ENCODE peak calls at places on chromosomes 4 and X, in four cellular contexts. One of them, this sample, is unnamed.

GRCh38 chrX:41442824-41443560 is 4.2 kb upstream of the NYX start:
- DNase-seq in H7: no peak
- DNase-seq in SW480: no peak
- DNase-seq in HS-5: no peak
- DNase-seq in this sample: no peak

GRCh38 chr4:156931267-156931666 is 40.3 kb downstream of the PDGFC start:
- DNase-seq in H7: no peak
- DNase-seq in SW480: peak; percentile 2
- DNase-seq in HS-5: peak; percentile 64
- DNase-seq in this sample: no peak

GRCh38 chr4:144861471-144861870 is 215.5 kb downstream of the HHIP start:
- DNase-seq in H7: no peak
- DNase-seq in SW480: no peak
- DNase-seq in HS-5: no peak
- DNase-seq in this sample: no peak

GRCh38 chrX:134625315-134625718 is 33.0 kb downstream of the PLAC1 start:
- DNase-seq in H7: no peak
- DNase-seq in SW480: no peak
- DNase-seq in HS-5: no peak
- DNase-seq in this sample: no peak

GRCh38 chrX:17377047-17377692 is 2.2 kb downstream of the NHS start:
- DNase-seq in H7: peak; percentile 82
- DNase-seq in SW480: peak; percentile 64
- DNase-seq in HS-5: no peak
- DNase-seq in this sample: no peak

GRCh38 chrX:103431316-103431715 is 55.0 kb downstream of the BEX3 start:
- DNase-seq in H7: no peak
- DNase-seq in SW480: peak; percentile 4
- DNase-seq in HS-5: no peak
- DNase-seq in this sample: no peak

GRCh38 chrX:136725446-136726104 is 55.2 kb downstream of the ARHGEF6 start:
- DNase-seq in H7: no peak
- DNase-seq in SW480: peak; percentile 3
- DNase-seq in HS-5: peak; percentile 16
- DNase-seq in this sample: peak; percentile 37

GRCh38 chr4:155667538-155668511 is 1.2 kb downstream of the GUCY1A1 start:
- DNase-seq in H7: peak; percentile 70
- DNase-seq in SW480: no peak
- DNase-seq in HS-5: no peak
- DNase-seq in this sample: no peak

GRCh38 chr4:169492436-169493163 is 119.8 kb downstream of the NEK1 start:
- DNase-seq in H7: peak; percentile 48
- DNase-seq in SW480: peak; percentile 14
- DNase-seq in HS-5: peak; percentile 6
- DNase-seq in this sample: no peak

GRCh38 chrX:21837056-21837455 is 2.4 kb upstream of the MBTPS2 start:
- DNase-seq in H7: no peak
- DNase-seq in SW480: no peak
- DNase-seq in HS-5: no peak
- DNase-seq in this sample: no peak

GRCh38 chr4:147855670-147856069 is 123.8 kb downstream of the ARHGAP10 start:
- DNase-seq in H7: no peak
- DNase-seq in SW480: no peak
- DNase-seq in HS-5: no peak
- DNase-seq in this sample: no peak

GRCh38 chr4:54585321-54586000 is 72.3 kb upstream of the KIT start:
- DNase-seq in H7: no peak
- DNase-seq in SW480: no peak
- DNase-seq in HS-5: no peak
- DNase-seq in this sample: peak; percentile 28

GRCh38 chr4:182884046-182884445 is 33.1 kb downstream of the DCTD start:
- DNase-seq in H7: no peak
- DNase-seq in SW480: no peak
- DNase-seq in HS-5: no peak
- DNase-seq in this sample: no peak

GRCh38 chrX:3811331-3812311 is 98.2 kb upstream of the PRKX start:
- DNase-seq in H7: peak; percentile 67
- DNase-seq in SW480: peak; percentile 51
- DNase-seq in HS-5: no peak
- DNase-seq in this sample: no peak

GRCh38 chr4:114038762-114039392 is 59.4 kb upstream of the ARSJ start:
- DNase-seq in H7: no peak
- DNase-seq in SW480: no peak
- DNase-seq in HS-5: no peak
- DNase-seq in this sample: no peak

GRCh38 chr4:87304659-87305277 is 17.9 kb downstream of the HSD17B13 start:
- DNase-seq in H7: no peak
- DNase-seq in SW480: no peak
- DNase-seq in HS-5: no peak
- DNase-seq in this sample: no peak

GRCh38 chrX:2697306-2697705 is 6.2 kb downstream of the CD99 start:
- DNase-seq in H7: no peak
- DNase-seq in SW480: no peak
- DNase-seq in HS-5: no peak
- DNase-seq in this sample: no peak

GRCh38 chrX:154695913-154696312 is 42.5 kb upstream of the CTAG2 start:
- DNase-seq in H7: no peak
- DNase-seq in SW480: no peak
- DNase-seq in HS-5: no peak
- DNase-seq in this sample: no peak

GRCh38 chrX:110346681-110347080 is 12.0 kb upstream of the RTL9 start:
- DNase-seq in H7: peak; percentile 45
- DNase-seq in SW480: no peak
- DNase-seq in HS-5: no peak
- DNase-seq in this sample: no peak

GRCh38 chr4:123986268-123986798 is 589.7 kb downstream of the SPRY1 start:
- DNase-seq in H7: no peak
- DNase-seq in SW480: no peak
- DNase-seq in HS-5: peak; percentile 80
- DNase-seq in this sample: peak; percentile 88

GRCh38 chr4:110681381-110681780 is 58.5 kb upstream of the PITX2 start:
- DNase-seq in H7: no peak
- DNase-seq in SW480: no peak
- DNase-seq in HS-5: no peak
- DNase-seq in this sample: no peak

GRCh38 chrX:38699603-38700110 is 101.6 kb upstream of the MID1IP1 start:
- DNase-seq in H7: no peak
- DNase-seq in SW480: no peak
- DNase-seq in HS-5: no peak
- DNase-seq in this sample: no peak

GRCh38 chr4:74042681-74043080 is 4.2 kb upstream of the CXCL3 start:
- DNase-seq in H7: peak; percentile 22
- DNase-seq in SW480: peak; percentile 37
- DNase-seq in HS-5: no peak
- DNase-seq in this sample: no peak

GRCh38 chr4:108884596-108884995 is 121.7 kb upstream of the ETNPPL start:
- DNase-seq in H7: no peak
- DNase-seq in SW480: no peak
- DNase-seq in HS-5: no peak
- DNase-seq in this sample: no peak

GRCh38 chr4:14726441-14727405 is 275.6 kb upstream of the CPEB2 start:
- DNase-seq in H7: no peak
- DNase-seq in SW480: peak; percentile 88
- DNase-seq in HS-5: peak; percentile 41
- DNase-seq in this sample: no peak